ENCODE peak calls at places on chromosomes 2 and 18, in five cellular contexts. C, R, T, H and W are unnamed samples.

GRCh38 chr2:189783451-189783926 is 650 bp downstream of the ORMDL1 start:
- DNase-seq in C (no peak), R (no peak), T (peak; percentile 44), H (no peak), W (peak; percentile 20)

GRCh38 chr2:109324859-109325258 is 195.9 kb downstream of the SH3RF3 start:
- DNase-seq in C (no peak), R (no peak), T (no peak), H (no peak), W (no peak)

GRCh38 chr2:37250869-37251740 is 19.6 kb downstream of the NDUFAF7 start:
- DNase-seq in C (no peak), R (no peak), T (no peak), H (peak; percentile 11), W (no peak)

GRCh38 chr18:23228102-23229051 is 93.1 kb downstream of the CABLES1 start:
- DNase-seq in C (no peak), R (no peak), T (no peak), H (no peak), W (peak; percentile 82)

GRCh38 chr2:46552086-46552485 is 72.7 kb downstream of the TMEM247 start:
- DNase-seq in C (no peak), R (no peak), T (no peak), H (no peak), W (no peak)

GRCh38 chr2:75545387-75545786 is 15.4 kb downstream of the EVA1A start:
- DNase-seq in C (no peak), R (no peak), T (no peak), H (no peak), W (no peak)

GRCh38 chr2:212953170-212953920 is 198.1 kb downstream of the IKZF2 start:
- DNase-seq in C (no peak), R (no peak), T (no peak), H (no peak), W (peak; percentile 28)

GRCh38 chr2:24970483-24971299 is 1.1 kb downstream of the DNAJC27 start:
- DNase-seq in C (peak; percentile 41), R (peak; percentile 35), T (peak; percentile 18), H (peak; percentile 50), W (no peak)

GRCh38 chr2:120574620-120575019 is 161.0 kb upstream of the GLI2 start:
- DNase-seq in C (no peak), R (no peak), T (no peak), H (no peak), W (no peak)

GRCh38 chr2:102796337-102796736 is 34.5 kb downstream of the TMEM182 start:
- DNase-seq in C (no peak), R (no peak), T (peak; percentile 9), H (no peak), W (no peak)

GRCh38 chr2:190859347-190860297 is 21.0 kb upstream of the GLS start:
- DNase-seq in C (peak; percentile 30), R (peak; percentile 23), T (no peak), H (no peak), W (no peak)

GRCh38 chr2:215677466-215677865 is 241.6 kb upstream of the FN1 start:
- DNase-seq in C (no peak), R (no peak), T (no peak), H (no peak), W (no peak)

GRCh38 chr2:130887643-130888042 is 50.9 kb downstream of the ARHGEF4 start:
- DNase-seq in C (no peak), R (no peak), T (no peak), H (no peak), W (no peak)

GRCh38 chr2:134838143-134838620 is at the start of gene ACMSD:
- DNase-seq in C (no peak), R (no peak), T (no peak), H (no peak), W (no peak)

GRCh38 chr2:226529556-226529955 is 270.1 kb downstream of the IRS1 start:
- DNase-seq in C (no peak), R (no peak), T (no peak), H (no peak), W (no peak)

GRCh38 chr2:169069341-169069740 is at the start of gene DHRS9:
- DNase-seq in C (no peak), R (peak; percentile 78), T (no peak), H (peak; percentile 53), W (no peak)

GRCh38 chr18:67464499-67464898 is 52.0 kb downstream of the DSEL start:
- DNase-seq in C (no peak), R (no peak), T (no peak), H (no peak), W (no peak)

GRCh38 chr18:50065527-50065926 is 129.4 kb downstream of the MYO5B start:
- DNase-seq in C (no peak), R (no peak), T (no peak), H (no peak), W (no peak)

GRCh38 chr18:3761266-3761665 is 311.3 kb downstream of the TGIF1 start:
- DNase-seq in C (no peak), R (no peak), T (no peak), H (no peak), W (no peak)

GRCh38 chr18:34494359-34494696 is 215.8 kb upstream of the DTNA start:
- DNase-seq in C (peak; percentile 40), R (no peak), T (peak; percentile 3), H (no peak), W (no peak)

GRCh38 chr18:11981383-11981632 is at the start of gene IMPA2:
- DNase-seq in C (no peak), R (no peak), T (no peak), H (no peak), W (no peak)

GRCh38 chr2:121694398-121695178 is 42.1 kb downstream of the NIFK start:
- DNase-seq in C (no peak), R (no peak), T (no peak), H (no peak), W (no peak)

GRCh38 chr2:2846379-2847130 is 515.5 kb upstream of the MYT1L start:
- DNase-seq in C (no peak), R (no peak), T (no peak), H (peak; percentile 6), W (no peak)

GRCh38 chr18:73462092-73462491 is 594.3 kb upstream of the NETO1 start:
- DNase-seq in C (no peak), R (no peak), T (no peak), H (no peak), W (no peak)

GRCh38 chr2:240287496-240288086 is 147.1 kb upstream of the OTOS start:
- DNase-seq in C (no peak), R (no peak), T (no peak), H (no peak), W (no peak)

GRCh38 chr2:240286596-240286995 is 146.1 kb upstream of the OTOS start:
- DNase-seq in C (no peak), R (no peak), T (no peak), H (no peak), W (no peak)

GRCh38 chr2:240287011-240287410 is 146.6 kb upstream of the OTOS start:
- DNase-seq in C (no peak), R (no peak), T (no peak), H (no peak), W (no peak)

GRCh38 chr2:240289701-240290431 is 145.6 kb upstream of the GPC1 start:
- DNase-seq in C (no peak), R (no peak), T (no peak), H (no peak), W (no peak)

GRCh38 chr2:240288087-240288521 is 147.4 kb upstream of the GPC1 start:
- DNase-seq in C (no peak), R (no peak), T (no peak), H (no peak), W (no peak)
- TF ChIP-seq JUNB in C (no peak), R (no peak), T (no peak), H (no peak), W (no peak)

DNA sequence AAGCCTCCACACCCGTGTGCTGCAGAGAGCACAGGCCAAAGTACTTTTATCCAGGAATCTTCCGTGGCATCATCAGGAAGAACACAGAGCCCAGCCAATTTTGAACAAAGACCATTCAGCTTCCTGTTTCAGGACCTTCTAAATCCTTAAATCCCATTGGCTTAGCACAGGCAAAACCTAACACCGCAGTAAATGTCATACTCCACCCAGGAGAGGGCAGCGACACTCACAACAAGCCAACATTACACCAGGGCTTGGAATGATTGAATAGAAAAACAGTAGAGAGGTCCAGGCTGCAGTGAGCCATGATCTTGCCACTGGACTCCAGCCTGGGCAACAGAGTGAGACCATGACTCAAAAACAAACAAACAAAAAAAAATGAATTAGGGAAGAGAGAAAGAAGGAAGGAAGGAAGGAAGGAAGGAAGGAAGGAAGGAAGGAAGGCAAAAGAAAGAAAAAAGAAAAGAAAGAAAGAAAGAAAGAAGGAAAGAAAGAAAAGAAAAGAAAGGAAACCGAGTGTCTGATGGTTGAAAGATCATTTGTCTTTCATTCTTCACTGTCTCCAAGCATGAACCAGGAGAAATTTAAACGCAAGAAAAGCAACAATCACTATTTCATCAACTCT is 144.6 kb upstream of the SATB2 start:
- DNase-seq in C (peak; percentile 74), R (peak; percentile 49), T (peak; percentile 19), H (peak; percentile 12), W (no peak)
- TF ChIP-seq JUNB in C (no peak), R (no peak), T (no peak), H (no peak), W (no peak)

DNA sequence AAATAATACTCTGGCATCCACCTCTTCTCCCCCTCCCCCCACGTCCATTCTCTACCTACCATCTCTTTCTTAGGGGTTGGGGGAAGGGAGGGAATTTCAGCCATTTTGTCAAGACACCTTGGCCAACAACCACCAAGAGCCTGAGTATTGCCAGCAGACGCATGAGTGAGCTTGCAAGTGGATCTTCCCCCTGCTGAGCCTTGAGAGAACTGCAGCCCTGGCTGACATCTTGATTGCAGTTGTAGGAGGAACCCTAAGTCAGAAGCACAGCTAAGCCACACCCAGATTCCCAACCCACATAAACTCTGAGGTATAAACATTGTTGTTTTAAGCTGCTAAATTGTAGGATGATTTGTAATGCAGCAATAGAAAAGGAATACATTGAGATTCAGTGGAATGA is 165.6 kb downstream of the TMEFF2 start:
- DNase-seq in C (peak; percentile 87), R (peak; percentile 69), T (no peak), H (peak; percentile 69), W (no peak)
- TF ChIP-seq JUNB in C (no peak), R (no peak), T (no peak), H (no peak), W (no peak)

DNA sequence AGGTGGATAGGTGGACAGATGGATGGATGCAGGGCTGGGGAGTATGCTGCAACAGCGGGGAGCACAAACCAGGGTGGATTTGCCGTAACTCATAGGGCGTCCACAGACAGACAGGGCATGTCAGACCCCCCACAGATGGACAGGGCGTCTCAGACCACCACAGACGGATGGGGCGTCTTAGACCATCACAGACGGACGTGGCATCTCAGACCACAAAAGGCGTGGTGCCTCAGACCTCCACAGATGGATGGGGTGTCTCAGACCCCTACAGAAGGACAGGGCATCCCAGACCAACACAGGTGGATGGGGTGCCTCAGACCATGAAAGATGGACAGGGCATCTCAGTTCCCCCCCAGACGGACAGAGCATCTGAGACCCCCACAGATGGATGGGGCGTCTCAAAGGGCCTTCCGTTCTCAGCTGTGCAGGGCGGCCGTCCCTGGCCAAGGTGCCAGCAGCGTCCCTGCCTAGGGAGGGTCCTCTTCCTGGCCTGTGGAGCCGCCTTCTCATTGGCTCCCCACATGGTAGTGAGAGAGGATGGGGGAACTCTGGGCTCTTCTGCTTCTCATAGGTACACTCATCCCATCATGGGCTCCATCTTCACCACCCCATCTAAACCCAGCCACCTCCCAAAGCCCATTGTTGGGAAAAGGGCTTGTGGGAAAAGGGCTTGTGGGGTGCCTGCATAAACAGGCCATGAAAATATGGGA is 2.1 kb downstream of the ANKMY1 start:
- DNase-seq in C (no peak), R (no peak), T (no peak), H (no peak), W (no peak)
- TF ChIP-seq JUNB in C (no peak), R (no peak), T (no peak), H (no peak), W (no peak)